ENCODE peak calls at places on chromosome 6, in ten cellular contexts. D, A, P, Q, Y, M, K, V, C and H are unnamed samples.

GRCh38 chr6:91055959-91056358 is 469.1 kb upstream of the MAP3K7 start:
- DNase-seq in D (no peak), A (no peak), P (no peak), Q (no peak), Y (no peak), M (no peak), K (no peak), V (no peak), C (no peak), H (no peak)

GRCh38 chr6:101286146-101286545 is 107.4 kb upstream of the GRIK2 start:
- DNase-seq in D (no peak), A (no peak), P (no peak), Q (no peak), Y (no peak), M (no peak), K (no peak), V (no peak), C (no peak), H (no peak)

GRCh38 chr6:143549630-143550268 is 38.2 kb upstream of the FUCA2 start:
- DNase-seq in D (peak; percentile 44), A (no peak), P (no peak), Q (no peak), Y (no peak), M (no peak), K (no peak), V (no peak), C (no peak), H (no peak)

GRCh38 chr6:169967687-169968086 is 216.3 kb downstream of the ERMARD start:
- DNase-seq in D (no peak), A (no peak), P (no peak), Q (no peak), Y (no peak), M (no peak), K (no peak), V (no peak), C (no peak), H (no peak)

GRCh38 chr6:2942916-2943563 is 28.3 kb downstream of the SERPINB6 start:
- DNase-seq in D (no peak), A (no peak), P (no peak), Q (no peak), Y (no peak), M (no peak), K (peak; percentile 87), V (no peak), C (no peak), H (peak; percentile 85)

GRCh38 chr6:38792356-38792755 is 77.2 kb downstream of the DNAH8 start:
- DNase-seq in D (no peak), A (no peak), P (no peak), Q (no peak), Y (no peak), M (no peak), K (no peak), V (no peak), C (no peak), H (no peak)

GRCh38 chr6:166626177-166627038 is 643 bp downstream of the RPS6KA2 start:
- DNase-seq in D (peak; percentile 29), A (no peak), P (no peak), Q (peak; percentile 61), Y (no peak), M (peak; percentile 61), K (peak; percentile 88), V (peak; percentile 49), C (peak; percentile 5), H (peak; percentile 67)

GRCh38 chr6:28171271-28171670 is 29.6 kb downstream of the ZKSCAN8 start:
- DNase-seq in D (no peak), A (no peak), P (no peak), Q (no peak), Y (no peak), M (no peak), K (no peak), V (no peak), C (no peak), H (no peak)

GRCh38 chr6:37074053-37074827 is 68.8 kb downstream of the FGD2 start:
- DNase-seq in D (no peak), A (no peak), P (no peak), Q (peak; percentile 63), Y (no peak), M (no peak), K (peak; percentile 66), V (peak; percentile 44), C (no peak), H (no peak)

GRCh38 chr6:28587746-28588075 is 62.0 kb downstream of the GPX5 start:
- DNase-seq in D (no peak), A (no peak), P (no peak), Q (peak; percentile 22), Y (no peak), M (no peak), K (no peak), V (no peak), C (no peak), H (no peak)

GRCh38 chr6:18680842-18681241 is 293.7 kb downstream of the RNF144B start:
- DNase-seq in D (no peak), A (no peak), P (no peak), Q (no peak), Y (no peak), M (no peak), K (peak; percentile 28), V (no peak), C (no peak), H (peak; percentile 1)

GRCh38 chr6:20490591-20490990 is 43.7 kb upstream of the CDKAL1 start:
- DNase-seq in D (no peak), A (no peak), P (no peak), Q (no peak), Y (no peak), M (no peak), K (no peak), V (no peak), C (no peak), H (no peak)

GRCh38 chr6:96468681-96469224 is 52.9 kb upstream of the UFL1 start:
- DNase-seq in D (no peak), A (peak; percentile 44), P (no peak), Q (no peak), Y (no peak), M (no peak), K (peak; percentile 31), V (no peak), C (no peak), H (no peak)

GRCh38 chr6:157099912-157100593 is 223.3 kb downstream of the TMEM242 start:
- DNase-seq in D (peak; percentile 71), A (no peak), P (no peak), Q (no peak), Y (no peak), M (no peak), K (no peak), V (no peak), C (peak; percentile 19), H (peak; percentile 76)

GRCh38 chr6:125899726-125900182 is 56.8 kb upstream of the HINT3 start:
- DNase-seq in D (no peak), A (no peak), P (no peak), Q (no peak), Y (no peak), M (no peak), K (peak; percentile 65), V (no peak), C (no peak), H (no peak)

GRCh38 chr6:115898246-115898645 is 162.4 kb downstream of the FRK start:
- DNase-seq in D (no peak), A (no peak), P (no peak), Q (no peak), Y (no peak), M (no peak), K (peak; percentile 22), V (no peak), C (no peak), H (no peak)

GRCh38 chr6:113642714-113643442 is 214.3 kb upstream of the MARCKS start:
- DNase-seq in D (peak; percentile 73), A (no peak), P (no peak), Q (no peak), Y (no peak), M (peak; percentile 16), K (peak; percentile 99), V (peak; percentile 28), C (no peak), H (peak; percentile 52)